ENCODE peak calls at places on chromosomes 5 and 9, in eight cellular contexts. One of them, this sample, is unnamed.

GRCh38 chr5:5804834-5805233 is 382.4 kb downstream of the ICE1 start:
- DNase-seq in uterus: no peak
- DNase-seq in lower lobe of right lung: no peak
- DNase-seq in spleen: no peak
- DNase-seq in adrenal gland: no peak
- DNase-seq in PC-9: no peak
- DNase-seq in tibial nerve: no peak
- DNase-seq in left lung: no peak
- DNase-seq in this sample: no peak

GRCh38 chr9:98096091-98096490 is 22.9 kb downstream of the TRIM14 start:
- DNase-seq in uterus: no peak
- DNase-seq in lower lobe of right lung: no peak
- DNase-seq in adrenal gland: no peak
- DNase-seq in spleen: no peak
- DNase-seq in tibial nerve: no peak
- DNase-seq in left lung: no peak
- DNase-seq in PC-9: no peak
- DNase-seq in this sample: no peak

GRCh38 chr5:127254729-127255284 is 35.8 kb upstream of the MEGF10 start:
- DNase-seq in tibial nerve: no peak
- DNase-seq in left lung: no peak
- DNase-seq in spleen: no peak
- DNase-seq in lower lobe of right lung: no peak
- DNase-seq in uterus: no peak
- DNase-seq in adrenal gland: no peak
- DNase-seq in PC-9: no peak
- DNase-seq in this sample: no peak

GRCh38 chr5:16528382-16528849 is 62.8 kb upstream of the ZNF622 start:
- DNase-seq in PC-9: no peak
- DNase-seq in tibial nerve: no peak
- DNase-seq in spleen: no peak
- DNase-seq in uterus: no peak
- DNase-seq in adrenal gland: no peak
- DNase-seq in left lung: no peak
- DNase-seq in lower lobe of right lung: no peak
- DNase-seq in this sample: no peak

GRCh38 chr5:177303925-177304391 is 359 bp downstream of the PRELID1 start:
- DNase-seq in uterus: no peak
- DNase-seq in left lung: no peak
- DNase-seq in lower lobe of right lung: no peak
- DNase-seq in adrenal gland: no peak
- DNase-seq in tibial nerve: no peak
- DNase-seq in spleen: peak; percentile 82
- DNase-seq in PC-9: no peak
- DNase-seq in this sample: no peak

GRCh38 chr9:106846307-106846706 is 16.7 kb upstream of the ZNF462 start:
- DNase-seq in PC-9: no peak
- DNase-seq in adrenal gland: no peak
- DNase-seq in tibial nerve: no peak
- DNase-seq in spleen: no peak
- DNase-seq in lower lobe of right lung: no peak
- DNase-seq in left lung: no peak
- DNase-seq in uterus: no peak
- DNase-seq in this sample: no peak

GRCh38 chr5:154768207-154768606 is 13.0 kb downstream of the LARP1 start:
- DNase-seq in lower lobe of right lung: no peak
- DNase-seq in spleen: no peak
- DNase-seq in tibial nerve: no peak
- DNase-seq in adrenal gland: no peak
- DNase-seq in left lung: no peak
- DNase-seq in uterus: no peak
- DNase-seq in PC-9: no peak
- DNase-seq in this sample: no peak

GRCh38 chr5:139844472-139845145 is 49.0 kb downstream of the PSD2 start:
- DNase-seq in tibial nerve: peak; percentile 77
- DNase-seq in lower lobe of right lung: peak; percentile 82
- DNase-seq in left lung: peak; percentile 70
- DNase-seq in PC-9: peak; percentile 48
- DNase-seq in adrenal gland: peak; percentile 57
- DNase-seq in uterus: peak; percentile 57
- DNase-seq in spleen: peak; percentile 90
- DNase-seq in this sample: peak; percentile 76

GRCh38 chr5:56012281-56012963 is 17.7 kb upstream of the IL6ST start:
- DNase-seq in spleen: no peak
- DNase-seq in uterus: no peak
- DNase-seq in left lung: no peak
- DNase-seq in adrenal gland: peak; percentile 26
- DNase-seq in PC-9: no peak
- DNase-seq in lower lobe of right lung: no peak
- DNase-seq in tibial nerve: no peak
- DNase-seq in this sample: no peak

GRCh38 chr9:69090943-69091342 is 55.4 kb downstream of the FXN start:
- DNase-seq in lower lobe of right lung: no peak
- DNase-seq in left lung: no peak
- DNase-seq in uterus: no peak
- DNase-seq in adrenal gland: no peak
- DNase-seq in PC-9: no peak
- DNase-seq in spleen: no peak
- DNase-seq in tibial nerve: no peak
- DNase-seq in this sample: no peak

GRCh38 chr5:73623060-73623459 is 2.9 kb upstream of the ARHGEF28 start:
- DNase-seq in spleen: no peak
- DNase-seq in PC-9: no peak
- DNase-seq in left lung: no peak
- DNase-seq in lower lobe of right lung: no peak
- DNase-seq in adrenal gland: no peak
- DNase-seq in tibial nerve: no peak
- DNase-seq in uterus: no peak
- DNase-seq in this sample: no peak

GRCh38 chr5:154145268-154145667 is 45.3 kb upstream of the GALNT10 start:
- DNase-seq in lower lobe of right lung: no peak
- DNase-seq in adrenal gland: no peak
- DNase-seq in spleen: no peak
- DNase-seq in left lung: no peak
- DNase-seq in PC-9: no peak
- DNase-seq in tibial nerve: no peak
- DNase-seq in uterus: no peak
- DNase-seq in this sample: no peak

GRCh38 chr5:172572440-172572839 is 68.6 kb upstream of the NEURL1B start:
- DNase-seq in PC-9: no peak
- DNase-seq in lower lobe of right lung: no peak
- DNase-seq in adrenal gland: no peak
- DNase-seq in left lung: no peak
- DNase-seq in spleen: no peak
- DNase-seq in uterus: no peak
- DNase-seq in tibial nerve: no peak
- DNase-seq in this sample: no peak

GRCh38 chr5:32642276-32643002 is 57.1 kb downstream of the SUB1 start:
- DNase-seq in uterus: no peak
- DNase-seq in tibial nerve: no peak
- DNase-seq in spleen: no peak
- DNase-seq in adrenal gland: no peak
- DNase-seq in left lung: no peak
- DNase-seq in PC-9: no peak
- DNase-seq in lower lobe of right lung: no peak
- DNase-seq in this sample: no peak

GRCh38 chr9:18194316-18194715 is 279.6 kb upstream of the ADAMTSL1 start:
- DNase-seq in spleen: no peak
- DNase-seq in PC-9: no peak
- DNase-seq in adrenal gland: no peak
- DNase-seq in lower lobe of right lung: no peak
- DNase-seq in uterus: no peak
- DNase-seq in tibial nerve: no peak
- DNase-seq in left lung: no peak
- DNase-seq in this sample: no peak

GRCh38 chr9:93750045-93750444 is 173.7 kb downstream of the PHF2 start:
- DNase-seq in spleen: no peak
- DNase-seq in PC-9: no peak
- DNase-seq in left lung: no peak
- DNase-seq in uterus: no peak
- DNase-seq in adrenal gland: no peak
- DNase-seq in tibial nerve: no peak
- DNase-seq in lower lobe of right lung: no peak
- DNase-seq in this sample: no peak
- H3K4me3 ChIP-seq in spleen: no peak overlapping the region
- H3K4me3 ChIP-seq in PC-9: no peak overlapping the region
- H3K4me3 ChIP-seq in left lung: no peak overlapping the region
- H3K4me3 ChIP-seq in uterus: no peak overlapping the region
- H3K4me3 ChIP-seq in adrenal gland: no peak overlapping the region
- H3K4me3 ChIP-seq in tibial nerve: no peak overlapping the region
- H3K4me3 ChIP-seq in lower lobe of right lung: no peak overlapping the region
- H3K4me3 ChIP-seq in this sample: no peak overlapping the region

GRCh38 chr5:532521-533242 is 8.4 kb upstream of the SLC9A3 start:
- DNase-seq in uterus: no peak
- DNase-seq in lower lobe of right lung: peak; percentile 25
- DNase-seq in tibial nerve: no peak
- DNase-seq in adrenal gland: no peak
- DNase-seq in PC-9: no peak
- DNase-seq in spleen: peak; percentile 71
- DNase-seq in left lung: no peak
- DNase-seq in this sample: no peak

GRCh38 chr5:535781-536698 is 11.8 kb upstream of the SLC9A3 start:
- DNase-seq in adrenal gland: no peak
- DNase-seq in PC-9: peak; percentile 43
- DNase-seq in tibial nerve: no peak
- DNase-seq in left lung: no peak
- DNase-seq in spleen: peak; percentile 36
- DNase-seq in uterus: no peak
- DNase-seq in lower lobe of right lung: peak; percentile 33
- DNase-seq in this sample: no peak

GRCh38 chr5:533243-534005 is 9.2 kb upstream of the SLC9A3 start:
- DNase-seq in left lung: no peak
- DNase-seq in spleen: peak; percentile 63
- DNase-seq in lower lobe of right lung: peak; percentile 33
- DNase-seq in adrenal gland: no peak
- DNase-seq in PC-9: no peak
- DNase-seq in tibial nerve: no peak
- DNase-seq in uterus: no peak
- DNase-seq in this sample: no peak

GRCh38 chr5:534743-535671 is 10.8 kb upstream of the SLC9A3 start:
- DNase-seq in PC-9: no peak
- DNase-seq in tibial nerve: no peak
- DNase-seq in adrenal gland: no peak
- DNase-seq in spleen: peak; percentile 71
- DNase-seq in left lung: no peak
- DNase-seq in uterus: no peak
- DNase-seq in lower lobe of right lung: peak; percentile 41
- DNase-seq in this sample: no peak

GRCh38 chr5:534006-534742 is 9.9 kb upstream of the SLC9A3 start:
- DNase-seq in PC-9: no peak
- DNase-seq in lower lobe of right lung: peak; percentile 44
- DNase-seq in tibial nerve: no peak
- DNase-seq in left lung: no peak
- DNase-seq in uterus: no peak
- DNase-seq in spleen: peak; percentile 74
- DNase-seq in adrenal gland: no peak
- DNase-seq in this sample: no peak
- H3K27me3 ChIP-seq in PC-9: peaks cover 91% of the 10 kb centered on the region
- H3K27me3 ChIP-seq in lower lobe of right lung: peaks cover 82% of the 10 kb centered on the region
- H3K27me3 ChIP-seq in tibial nerve: peaks cover 40% of the 10 kb centered on the region
- H3K27me3 ChIP-seq in left lung: peaks cover 93% of the 10 kb centered on the region
- H3K27me3 ChIP-seq in uterus: no peaks in the 10 kb centered on the region
- H3K27me3 ChIP-seq in spleen: peaks cover 87% of the 10 kb centered on the region
- H3K27me3 ChIP-seq in adrenal gland: peaks cover 57% of the 10 kb centered on the region
- H3K27me3 ChIP-seq in this sample: no peaks in the 10 kb centered on the region

GRCh38 chr5:42785756-42786155 is 25.9 kb downstream of the SELENOP start:
- DNase-seq in left lung: no peak
- DNase-seq in PC-9: no peak
- DNase-seq in spleen: no peak
- DNase-seq in lower lobe of right lung: no peak
- DNase-seq in uterus: no peak
- DNase-seq in tibial nerve: no peak
- DNase-seq in adrenal gland: no peak
- DNase-seq in this sample: no peak

GRCh38 chr5:42787073-42787472 is 24.6 kb downstream of the SELENOP start:
- DNase-seq in spleen: no peak
- DNase-seq in adrenal gland: no peak
- DNase-seq in tibial nerve: no peak
- DNase-seq in uterus: no peak
- DNase-seq in PC-9: no peak
- DNase-seq in lower lobe of right lung: no peak
- DNase-seq in left lung: no peak
- DNase-seq in this sample: no peak

GRCh38 chr5:42787845-42788244 is 23.8 kb downstream of the SELENOP start:
- DNase-seq in uterus: no peak
- DNase-seq in left lung: no peak
- DNase-seq in spleen: no peak
- DNase-seq in adrenal gland: no peak
- DNase-seq in PC-9: no peak
- DNase-seq in tibial nerve: no peak
- DNase-seq in lower lobe of right lung: no peak
- DNase-seq in this sample: no peak

GRCh38 chr5:42791151-42791550 is 20.5 kb downstream of the SELENOP start:
- DNase-seq in tibial nerve: no peak
- DNase-seq in spleen: no peak
- DNase-seq in lower lobe of right lung: no peak
- DNase-seq in left lung: no peak
- DNase-seq in uterus: no peak
- DNase-seq in PC-9: no peak
- DNase-seq in adrenal gland: no peak
- DNase-seq in this sample: no peak
- TF ChIP-seq CTCF in tibial nerve: no peak
- TF ChIP-seq CTCF in spleen: no peak
- TF ChIP-seq CTCF in lower lobe of right lung: no peak
- TF ChIP-seq CTCF in left lung: no peak
- TF ChIP-seq CTCF in uterus: no peak
- TF ChIP-seq CTCF in PC-9: no peak
- TF ChIP-seq CTCF in adrenal gland: no peak
- TF ChIP-seq CTCF in this sample: no peak

GRCh38 chr9:137167752-137168574 is 1.9 kb downstream of the LRRC26 start:
- DNase-seq in adrenal gland: no peak
- DNase-seq in tibial nerve: no peak
- DNase-seq in spleen: no peak
- DNase-seq in left lung: no peak
- DNase-seq in uterus: no peak
- DNase-seq in lower lobe of right lung: no peak
- DNase-seq in PC-9: peak; percentile 70
- DNase-seq in this sample: no peak
- H3K4me3 ChIP-seq in adrenal gland: no peak overlapping the region
- H3K4me3 ChIP-seq in tibial nerve: no peak overlapping the region
- H3K4me3 ChIP-seq in spleen: peak overlapping the region; percentile 34
- H3K4me3 ChIP-seq in left lung: no peak overlapping the region
- H3K4me3 ChIP-seq in uterus: peak overlapping the region; percentile 11
- H3K4me3 ChIP-seq in lower lobe of right lung: peak overlapping the region; percentile 41
- H3K4me3 ChIP-seq in PC-9: peak overlapping the region; percentile 75
- H3K4me3 ChIP-seq in this sample: peak overlapping the region; percentile 43